ENCODE peak calls at places on chromosomes 2 and 18, in nine cellular contexts. A is astrocyte, K is tibial artery, F is cardiac muscle cell, Z is psoas muscle, O is heart right ventricle, B is GM23248, X is left lung, N is ascending aorta. G is an unnamed sample. For H3K36me3 and H3K9me3, the result is how much of the 10 kb centered on the place peaks cover.

GRCh38 chr2:109466674-109467575 is 146.8 kb downstream of the SEPTIN10 start:
- DNase-seq in X (no peak), Z (no peak), B (peak), K (peak), N (no peak), A (peak), F (no peak), O (no peak), G (peak)

GRCh38 chr18:79353238-79353637 is 42.5 kb upstream of the NFATC1 start:
- DNase-seq in Z (no peak), F (peak), K (no peak), A (no peak), X (no peak), O (no peak), B (no peak), N (no peak), G (no peak)

GRCh38 chr2:19244460-19245363 is 113.7 kb downstream of the OSR1 start:
- DNase-seq in F (peak), Z (no peak), A (no peak), X (no peak), B (peak), O (no peak), K (no peak), N (no peak), G (peak)

GRCh38 chr2:219676586-219676985 is 49.2 kb downstream of the SLC4A3 start:
- DNase-seq in K (no peak), N (no peak), B (no peak), O (no peak), F (no peak), X (no peak), A (peak), Z (no peak), G (no peak)

GRCh38 chr2:13522917-13523821 is 806.4 kb downstream of the TRIB2 start:
- DNase-seq in A (peak), X (no peak), K (no peak), N (no peak), F (no peak), B (no peak), Z (peak), O (no peak), G (no peak)

GRCh38 chr2:21841341-21841740 is 717.6 kb downstream of the TDRD15 start:
- DNase-seq in K (no peak), O (no peak), A (no peak), B (no peak), F (no peak), N (no peak), X (no peak), Z (no peak), G (no peak)

GRCh38 chr2:191030521-191031154 is 16.7 kb upstream of the STAT1 start:
- DNase-seq in A (peak), Z (no peak), O (no peak), B (peak), X (no peak), F (peak), N (no peak), K (no peak), G (no peak)

GRCh38 chr2:29700560-29700959 is 220.8 kb downstream of the ALK start:
- DNase-seq in B (peak), X (no peak), Z (no peak), O (no peak), K (no peak), A (peak), F (no peak), N (no peak), G (no peak)

GRCh38 chr2:124283090-124283489 is 258.0 kb downstream of the CNTNAP5 start:
- DNase-seq in A (no peak), K (no peak), Z (no peak), O (no peak), X (no peak), B (no peak), F (peak), N (no peak), G (peak)

GRCh38 chr2:122669627-122670026 is 914.2 kb downstream of the TSN start:
- DNase-seq in X (no peak), O (no peak), K (no peak), B (no peak), N (no peak), F (no peak), Z (no peak), A (no peak), G (no peak)

GRCh38 chr2:138846216-138846821 is 66.1 kb upstream of the NXPH2 start:
- DNase-seq in K (no peak), O (no peak), F (peak), X (no peak), Z (no peak), N (no peak), B (peak), A (no peak), G (no peak)

GRCh38 chr18:67421666-67422065 is 94.9 kb downstream of the DSEL start:
- DNase-seq in X (no peak), Z (no peak), F (peak), K (no peak), O (no peak), B (no peak), A (peak), N (no peak), G (no peak)

GRCh38 chr2:230541934-230542380 is 126.0 kb downstream of the SP100 start:
- DNase-seq in Z (no peak), N (no peak), X (no peak), A (peak), F (peak), O (no peak), K (no peak), B (no peak), G (no peak)

GRCh38 chr18:56615738-56616520 is 22.5 kb downstream of the TXNL1 start:
- DNase-seq in X (no peak), O (no peak), F (no peak), Z (no peak), A (no peak), K (no peak), B (no peak), N (no peak), G (no peak)

GRCh38 chr2:119746836-119747235 is 12.9 kb upstream of the PTPN4 start:
- DNase-seq in F (peak), X (no peak), A (no peak), O (no peak), N (no peak), B (peak), Z (no peak), K (no peak), G (no peak)

GRCh38 chr2:72793798-72794447 is 31.9 kb downstream of the EXOC6B start:
- DNase-seq in X (no peak), A (peak), B (peak), O (no peak), K (no peak), N (no peak), Z (no peak), F (peak), G (no peak)

GRCh38 chr2:214652473-214652872 is 157.0 kb downstream of the BARD1 start:
- DNase-seq in K (no peak), B (no peak), A (no peak), N (no peak), Z (no peak), O (no peak), X (no peak), F (no peak), G (no peak)

GRCh38 chr2:55732854-55733253 is 39.2 kb upstream of the PNPT1 start:
- DNase-seq in O (no peak), B (peak), A (peak), X (no peak), N (no peak), Z (no peak), F (peak), K (no peak), G (no peak)

GRCh38 chr2:240974771-240975572 is 23.4 kb upstream of the SNED1 start:
- DNase-seq in K (no peak), B (peak), N (no peak), A (no peak), O (no peak), X (no peak), F (no peak), Z (peak), G (no peak)

GRCh38 chr2:8534729-8535397 is 147.0 kb upstream of the ID2 start:
- DNase-seq in N (no peak), B (peak), O (peak), A (peak), F (peak), X (peak), K (peak), Z (peak), G (peak)

GRCh38 chr2:143907801-143908200 is 612.1 kb downstream of the ZEB2 start:
- DNase-seq in F (peak), O (no peak), A (no peak), K (no peak), X (no peak), B (peak), Z (no peak), N (no peak), G (no peak)

GRCh38 chr2:46335404-46335965 is 38.3 kb downstream of the EPAS1 start:
- DNase-seq in N (no peak), X (no peak), B (peak), A (peak), O (no peak), F (peak), Z (no peak), K (peak), G (peak)

GRCh38 chr2:54770211-54770610 is 46.7 kb downstream of the EML6 start:
- DNase-seq in X (no peak), K (no peak), B (no peak), O (no peak), N (no peak), F (no peak), A (no peak), Z (no peak), G (no peak)

GRCh38 chr2:209878701-209879100 is 107.1 kb downstream of the UNC80 start:
- DNase-seq in B (no peak), X (no peak), K (no peak), F (no peak), N (no peak), Z (no peak), A (no peak), O (no peak), G (no peak)
- H3K36me3 ChIP-seq in B (under half), X (under half), K (under half), F (under half), N (under half), Z (under half), A (under half), O (under half), G (under half)

GRCh38 chr2:199274-199966 is 64.4 kb downstream of the SH3YL1 start:
- DNase-seq in X (no peak), N (no peak), Z (no peak), K (no peak), B (no peak), O (no peak), F (no peak), A (no peak), G (no peak)
- H3K9me3 ChIP-seq in X (under half), N (under half), Z (under half), K (under half), B (under half), O (under half), F (under half), A (under half), G (under half)

DNA sequence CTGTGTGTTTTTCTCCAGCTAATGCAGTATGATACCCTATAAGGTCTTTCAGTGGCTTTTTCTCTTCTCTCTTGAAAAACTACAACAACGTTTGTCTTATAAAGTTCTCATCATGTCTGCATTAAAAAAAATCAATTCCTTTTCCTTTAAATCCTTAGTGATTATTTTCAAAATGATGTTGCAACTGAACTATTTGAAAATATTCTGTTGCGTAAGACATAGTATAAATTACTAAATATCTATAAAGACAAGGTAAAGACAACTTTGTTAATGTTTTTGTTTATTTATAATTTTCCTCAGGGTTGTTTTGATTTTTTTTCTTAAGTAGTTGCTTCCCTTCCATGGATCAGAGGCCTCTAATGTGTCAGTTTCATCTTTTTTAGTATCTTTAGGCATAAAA is 21.2 kb downstream of the PARD3B start:
- DNase-seq in B (peak), X (no peak), F (no peak), N (no peak), Z (no peak), K (no peak), A (no peak), O (no peak), G (no peak)
- H3K4me3 ChIP-seq in B (no peak), X (no peak), F (no peak), N (no peak), Z (no peak), K (no peak), A (no peak), O (no peak), G (no peak)

GRCh38 chr2:86143307-86143706 is 37.3 kb downstream of the PTCD3 start:
- DNase-seq in Z (no peak), N (no peak), X (no peak), B (peak), O (no peak), K (no peak), F (peak), A (no peak), G (no peak)
- H3K36me3 ChIP-seq in Z (under half), N (half or more), X (half or more), B (half or more), O (under half), K (half or more), F (half or more), A (half or more), G (half or more)

GRCh38 chr2:198957183-198957582 is 500.6 kb downstream of the SATB2 start:
- DNase-seq in X (no peak), Z (no peak), A (peak), B (peak), K (no peak), F (no peak), O (no peak), N (no peak), G (peak)

GRCh38 chr2:198950813-198951212 is 506.9 kb downstream of the SATB2 start:
- DNase-seq in Z (no peak), O (no peak), B (no peak), X (no peak), K (no peak), A (no peak), N (no peak), F (no peak), G (no peak)

DNA sequence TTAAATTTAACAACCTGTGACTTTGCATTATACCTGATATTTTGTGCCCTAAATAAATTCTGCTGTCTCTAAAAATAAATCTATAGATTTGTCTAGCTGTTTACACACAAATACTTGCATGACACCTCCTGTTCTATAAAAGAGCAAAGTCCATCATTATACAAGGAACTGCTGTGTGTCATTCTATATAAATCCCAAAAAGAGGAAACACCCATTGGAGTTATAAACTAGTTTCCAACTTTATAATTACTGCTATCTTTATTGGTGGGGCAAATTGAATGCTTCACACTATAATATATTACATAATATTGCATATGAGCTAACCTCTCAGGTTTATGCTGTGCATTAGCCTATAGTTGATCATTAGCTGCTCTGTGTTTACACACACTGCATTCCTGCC is 504.4 kb downstream of the SATB2 start:
- DNase-seq in O (no peak), X (no peak), F (no peak), K (no peak), N (no peak), Z (no peak), B (no peak), A (no peak), G (no peak)
- H3K9me3 ChIP-seq in O (under half), X (under half), F (under half), K (under half), N (under half), Z (under half), B (under half), A (under half), G (under half)

DNA sequence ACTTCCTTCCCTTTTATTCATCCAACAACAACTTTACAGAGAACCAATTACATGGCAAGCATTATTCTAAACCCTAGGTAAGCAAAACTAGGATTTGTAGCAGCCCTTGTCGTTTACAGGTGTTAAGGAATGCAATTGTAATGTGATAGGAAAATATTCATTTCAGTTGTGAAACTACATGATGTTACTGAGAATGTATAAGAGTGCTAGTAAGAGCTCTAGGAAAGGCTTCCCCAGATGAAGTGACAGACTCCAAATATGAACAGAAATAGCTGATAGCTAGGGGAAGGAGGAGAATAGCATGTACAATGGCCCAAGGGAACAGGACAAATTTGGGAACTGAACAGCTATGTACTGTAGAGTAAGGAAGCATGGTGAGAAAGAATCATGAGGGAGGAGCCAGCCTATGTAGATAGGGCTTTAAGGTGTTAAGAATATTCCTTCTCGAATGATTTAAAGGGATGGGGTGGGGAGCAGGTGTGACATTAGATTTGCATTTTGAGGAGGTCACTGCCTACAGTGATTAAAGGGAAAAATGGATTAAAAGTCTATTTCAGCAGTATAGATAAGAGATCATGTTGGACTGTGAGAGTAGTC is 31.7 kb downstream of the RPE start:
- DNase-seq in A (no peak), B (no peak), N (no peak), K (no peak), O (no peak), F (no peak), Z (no peak), X (no peak), G (no peak)
- H3K4me3 ChIP-seq in A (no peak), B (no peak), N (no peak), K (no peak), O (no peak), F (no peak), Z (no peak), X (no peak), G (no peak)